ENCODE peak calls at places on chromosomes 16 and 17, in nine cellular contexts. P, X, D, K, Y, J, I, V and L are unnamed samples.

GRCh38 chr17:37088459-37088858 is 139.7 kb downstream of the AATF start:
- DNase-seq in X (no peak), V (no peak), K (no peak), I (no peak), Y (no peak), P (no peak), J (no peak), D (no peak), L (peak; percentile 77)

GRCh38 chr16:19210968-19211367 is 42.9 kb downstream of the SYT17 start:
- DNase-seq in J (no peak), D (no peak), V (no peak), K (no peak), X (no peak), Y (no peak), I (no peak), P (no peak), L (no peak)

GRCh38 chr17:59370580-59371299 is 39.3 kb downstream of the YPEL2 start:
- DNase-seq in J (no peak), K (no peak), X (no peak), I (no peak), D (no peak), V (no peak), P (no peak), Y (peak; percentile 48), L (no peak)

GRCh38 chr17:13385481-13385907 is 216.2 kb downstream of the HS3ST3A1 start:
- DNase-seq in P (no peak), V (no peak), J (no peak), D (no peak), X (no peak), I (no peak), Y (no peak), K (no peak), L (no peak)

GRCh38 chr16:87416826-87417471 is 24.8 kb downstream of the MAP1LC3B start:
- DNase-seq in I (no peak), X (no peak), D (peak; percentile 21), K (no peak), P (no peak), V (no peak), Y (peak; percentile 69), J (no peak), L (peak; percentile 94)

GRCh38 chr17:54867634-54868033 is 33.0 kb upstream of the TOM1L1 start:
- DNase-seq in P (no peak), D (no peak), Y (no peak), V (no peak), I (no peak), X (no peak), K (no peak), J (no peak), L (no peak)

GRCh38 chr16:69727916-69728270 is 1.5 kb upstream of the NQO1 start:
- DNase-seq in Y (no peak), K (no peak), V (no peak), P (no peak), X (peak; percentile 14), J (no peak), D (no peak), I (no peak), L (no peak)

GRCh38 chr17:83171661-83172060 is 92.3 kb downstream of the METRNL start:
- DNase-seq in V (no peak), I (no peak), X (no peak), K (no peak), J (no peak), P (peak; percentile 33), Y (no peak), D (no peak), L (peak; percentile 89)

GRCh38 chr17:63601439-63602371 is 1.0 kb downstream of the TACO1 start:
- DNase-seq in Y (no peak), I (no peak), K (no peak), J (no peak), X (no peak), P (no peak), D (no peak), V (no peak), L (no peak)

GRCh38 chr16:46929378-46930332 is 43.8 kb downstream of the DNAJA2 start:
- DNase-seq in I (peak; percentile 29), V (no peak), P (peak; percentile 67), X (peak; percentile 55), D (peak; percentile 20), Y (peak; percentile 78), K (peak; percentile 61), J (no peak), L (peak; percentile 96)

GRCh38 chr16:54443352-54443751 is 156.8 kb upstream of the IRX3 start:
- DNase-seq in V (no peak), Y (no peak), P (no peak), J (no peak), X (no peak), I (no peak), K (no peak), D (no peak), L (no peak)

GRCh38 chr16:16093625-16094332 is 129.5 kb downstream of the ABCC6 start:
- DNase-seq in K (no peak), D (no peak), X (no peak), Y (no peak), P (no peak), V (no peak), I (no peak), J (no peak), L (no peak)

GRCh38 chr17:82767041-82767754 is 15.3 kb downstream of the TBCD start:
- DNase-seq in V (no peak), I (no peak), D (no peak), J (no peak), Y (no peak), X (peak; percentile 9), P (no peak), K (peak; percentile 26), L (peak; percentile 85)

GRCh38 chr16:47888142-47888541 is 267.7 kb downstream of the ABCC12 start:
- DNase-seq in D (no peak), X (no peak), J (peak; percentile 15), Y (no peak), K (no peak), P (no peak), I (no peak), V (no peak), L (peak; percentile 65)